ENCODE peak calls at places on chromosomes 13 and 19, in six cellular contexts. A is A673, E is Peyer's patch, G is ovary, P is Panc1, V is tibial nerve. N is an unnamed sample. For H3K27me3 and H3K9me3, the result is how much of the 10 kb centered on the place peaks cover.

GRCh38 chr19:42053037-42053935 is 16.7 kb downstream of the GRIK5 start:
- DNase-seq in A (no peak), E (no peak), G (no peak), P (no peak), V (no peak), N (no peak)

GRCh38 chr13:30847697-30848307 is 58.3 kb upstream of the MEDAG start:
- DNase-seq in A (peak), E (no peak), G (peak), P (no peak), V (no peak), N (peak)

GRCh38 chr13:95552539-95553270 is at the start of gene CLDN10:
- DNase-seq in A (no peak), E (no peak), G (no peak), P (no peak), V (no peak), N (no peak)

GRCh38 chr19:30325657-30326056 is 46.5 kb upstream of the ZNF536 start:
- DNase-seq in A (no peak), E (no peak), G (no peak), P (no peak), V (no peak), N (no peak)

GRCh38 chr13:44307255-44307654 is 66.4 kb upstream of the SERP2 start:
- DNase-seq in A (no peak), E (no peak), G (no peak), P (no peak), V (no peak), N (no peak)

GRCh38 chr13:43787998-43788397 is 1.2 kb upstream of the ENOX1 start:
- DNase-seq in A (peak), E (no peak), G (peak), P (no peak), V (no peak), N (no peak)

GRCh38 chr13:36778083-36778671 is 40.8 kb upstream of the RFXAP start:
- DNase-seq in A (peak), E (no peak), G (no peak), P (no peak), V (no peak), N (no peak)

GRCh38 chr19:45117167-45117594 is 24.2 kb downstream of the PPP1R37 start:
- DNase-seq in A (peak), E (peak), G (no peak), P (no peak), V (no peak), N (no peak)

GRCh38 chr19:2329162-2329505 is 650 bp downstream of the SPPL2B start:
- DNase-seq in A (no peak), E (no peak), G (no peak), P (no peak), V (no peak), N (no peak)

GRCh38 chr13:50636007-50636704 is 207.3 kb downstream of the DLEU7 start:
- DNase-seq in A (no peak), E (no peak), G (peak), P (no peak), V (no peak), N (no peak)

GRCh38 chr19:50046649-50047503 is 21.1 kb downstream of the ZNF473 start:
- DNase-seq in A (peak), E (peak), G (no peak), P (no peak), V (peak), N (no peak)

GRCh38 chr13:26929971-26930730 is 169.6 kb upstream of the GPR12 start:
- DNase-seq in A (peak), E (peak), G (peak), P (peak), V (peak), N (peak)

GRCh38 chr13:59774511-59774911 is 389.2 kb downstream of the DIAPH3 start:
- DNase-seq in A (peak), E (no peak), G (no peak), P (no peak), V (no peak), N (peak)

GRCh38 chr13:36030670-36031331 is 100.4 kb downstream of the DCLK1 start:
- DNase-seq in A (peak), E (no peak), G (peak), P (no peak), V (no peak), N (peak)

GRCh38 chr19:36819130-36819630 is 19.0 kb downstream of the ZNF790 start:
- DNase-seq in A (no peak), E (no peak), G (no peak), P (no peak), V (no peak), N (no peak)

GRCh38 chr19:47729799-47730520 is 15.4 kb upstream of the NOP53 start:
- DNase-seq in A (peak), E (peak), G (peak), P (no peak), V (peak), N (peak)

GRCh38 chr19:12801466-12802266 is at the start of the genes PRDX2 and THSD8:
- DNase-seq in A (peak), E (peak), G (peak), P (no peak), V (no peak), N (peak)

GRCh38 chr13:95246292-95247082 is 54.8 kb downstream of the ABCC4 start:
- DNase-seq in A (no peak), E (no peak), G (no peak), P (no peak), V (no peak), N (no peak)

GRCh38 chr19:8262431-8262830 is 45.7 kb downstream of the CD320 start:
- DNase-seq in A (no peak), E (no peak), G (no peak), P (no peak), V (no peak), N (no peak)

GRCh38 chr13:30829145-30829544 is 76.9 kb upstream of the MEDAG start:
- DNase-seq in A (no peak), E (no peak), G (no peak), P (no peak), V (no peak), N (peak)

DNA sequence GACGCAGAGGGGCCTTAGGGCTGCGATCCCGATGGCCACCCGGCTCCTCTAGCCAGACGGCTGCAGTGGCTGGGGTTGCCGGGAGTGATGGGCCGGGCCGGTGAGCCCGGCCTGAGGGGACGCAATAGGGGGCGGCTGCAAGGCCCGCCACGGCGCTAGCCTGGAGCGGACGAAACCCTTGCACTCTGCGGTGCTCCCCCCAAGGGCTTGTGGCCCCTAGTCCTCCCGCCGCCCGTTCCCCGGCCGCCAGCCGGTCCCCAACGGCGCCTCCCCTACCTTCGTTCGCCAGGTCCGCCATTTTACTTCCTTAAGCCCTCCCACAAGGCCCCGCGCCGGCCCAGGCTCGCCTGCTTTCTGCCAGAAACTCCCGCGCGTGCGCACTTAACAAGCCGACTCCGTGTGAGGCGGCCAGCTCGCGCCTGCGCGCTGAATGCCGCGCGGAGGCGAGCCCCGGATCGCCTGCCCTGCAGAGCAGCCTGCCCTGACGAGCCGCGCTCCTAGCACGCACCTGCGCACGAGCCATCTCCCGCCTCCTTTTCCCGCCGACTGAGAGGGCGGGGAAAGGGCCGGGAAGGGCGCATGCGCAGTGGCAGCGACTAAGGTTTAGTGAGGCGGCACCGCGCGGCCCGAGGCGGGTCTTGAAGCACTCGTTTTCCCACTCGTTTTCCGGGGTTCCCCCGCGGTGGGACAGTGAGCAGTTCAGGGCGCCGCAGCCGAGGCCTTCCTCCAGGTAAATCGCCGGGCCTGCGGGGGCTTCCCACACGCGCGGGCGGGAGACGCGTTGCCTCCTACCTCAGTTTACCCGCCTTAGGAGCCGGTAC is at the start of gene RANBP3:
- DNase-seq in A (peak), E (peak), G (peak), P (peak), V (peak), N (peak)
- H3K27me3 ChIP-seq in A (under half), E (under half), G (under half), P (under half), V (under half), N (under half)

GRCh38 chr19:4744451-4745170 is 21.0 kb upstream of the DPP9 start:
- DNase-seq in A (peak), E (no peak), G (peak), P (no peak), V (no peak), N (peak)
- H3K9me3 ChIP-seq in A (under half), E (under half), G (under half), P (under half), V (under half), N (under half)

GRCh38 chr19:367561-367960 is 23.0 kb upstream of the MIER2 start:
- DNase-seq in A (no peak), E (no peak), G (peak), P (no peak), V (no peak), N (no peak)
- H3K27me3 ChIP-seq in A (under half), E (under half), G (under half), P (under half), V (under half), N (under half)

DNA sequence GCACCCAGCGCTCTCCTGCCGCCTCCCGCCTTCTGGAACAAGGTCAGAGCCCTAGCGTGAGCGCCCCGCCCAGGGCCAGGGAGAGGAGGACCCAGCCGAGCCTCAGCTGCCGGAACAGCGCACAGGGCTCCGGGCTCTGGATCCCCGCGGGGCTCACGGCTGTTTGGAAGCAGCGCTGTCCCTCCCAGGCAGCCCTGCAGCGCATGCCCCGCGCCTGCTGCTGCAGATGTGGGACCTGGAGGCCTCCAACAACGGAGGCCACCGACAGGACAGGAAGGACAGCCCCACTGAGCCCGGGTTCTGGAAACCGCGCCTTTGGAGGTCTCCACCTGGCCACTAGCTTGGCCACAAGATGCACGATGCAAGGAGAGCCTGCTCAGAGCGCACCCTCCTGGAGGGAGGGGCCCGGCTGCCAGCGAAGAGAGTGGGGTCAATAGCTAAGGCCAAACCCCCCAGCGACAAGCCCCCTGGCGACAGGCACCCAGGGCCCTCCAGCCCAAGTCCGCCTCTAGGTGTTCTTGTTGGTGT is 12.6 kb downstream of the ZSCAN18 start:
- DNase-seq in A (no peak), E (no peak), G (no peak), P (no peak), V (no peak), N (no peak)
- H3K9me3 ChIP-seq in A (under half), E (half or more), G (half or more), P (under half), V (half or more), N (under half)

GRCh38 chr19:19203012-19203856 is at the start of gene NR2C2AP:
- DNase-seq in A (peak), E (peak), G (peak), P (no peak), V (peak), N (peak)

GRCh38 chr19:19206938-19207337 is 3.7 kb upstream of the NR2C2AP start:
- DNase-seq in A (no peak), E (no peak), G (no peak), P (no peak), V (no peak), N (no peak)

GRCh38 chr19:19204181-19204580 is 967 bp upstream of the NR2C2AP start:
- DNase-seq in A (no peak), E (no peak), G (no peak), P (no peak), V (no peak), N (no peak)

GRCh38 chr19:19207637-19208582 is 3.8 kb upstream of the NCAN start:
- DNase-seq in A (no peak), E (no peak), G (no peak), P (no peak), V (no peak), N (peak)

DNA sequence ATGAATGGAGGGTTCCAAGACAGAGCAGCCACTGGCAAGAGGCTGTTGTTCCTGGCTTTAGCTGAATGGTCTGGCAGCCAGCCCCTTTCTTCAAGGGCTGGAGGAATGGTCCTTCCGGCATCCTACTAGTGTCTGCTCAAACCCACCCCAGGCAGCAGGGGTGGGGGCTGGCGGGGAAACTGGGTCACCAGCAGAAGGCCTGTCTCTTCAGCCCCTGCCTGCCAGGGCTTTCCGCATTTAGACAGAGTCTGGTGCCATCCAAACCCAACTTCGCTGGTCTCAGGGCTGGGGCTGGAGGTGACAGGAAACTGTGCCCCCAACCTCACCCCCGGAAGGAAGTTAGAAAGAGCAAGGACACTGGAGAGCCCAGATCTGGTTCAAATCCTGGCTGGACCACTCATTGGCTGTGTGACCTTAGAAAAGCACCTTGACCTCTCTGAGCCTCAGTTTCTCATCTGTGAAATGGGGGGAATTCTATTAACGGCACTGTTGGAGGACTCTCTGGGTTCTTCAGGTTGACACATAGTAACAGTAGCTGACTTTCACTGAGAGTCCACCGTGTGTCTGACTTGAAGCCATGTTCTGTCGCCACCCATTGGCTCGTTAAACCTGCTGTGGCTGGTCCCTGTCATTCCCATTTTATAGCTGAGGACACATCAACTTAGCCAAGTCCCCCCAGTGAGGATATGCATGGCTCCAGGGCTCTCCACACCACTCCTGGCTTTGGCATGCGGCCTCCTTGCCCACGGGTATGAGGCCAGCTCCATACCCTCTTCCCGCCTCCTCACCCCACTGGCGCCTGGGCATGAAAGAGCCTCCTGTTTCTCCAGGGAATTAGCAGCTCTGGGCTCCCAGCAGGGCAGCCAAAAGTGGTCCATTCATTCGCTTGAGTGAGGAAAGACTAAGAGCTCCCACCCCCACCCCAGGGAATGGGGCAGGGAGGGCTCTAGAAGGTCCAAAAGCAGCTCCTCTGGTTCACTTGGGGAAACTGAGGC is 2.5 kb upstream of the NR2C2AP start:
- DNase-seq in A (no peak), E (no peak), G (no peak), P (no peak), V (no peak), N (peak)
- H3K27me3 ChIP-seq in A (under half), E (under half), G (under half), P (under half), V (under half), N (under half)

GRCh38 chr19:55146648-55147218 is 2.3 kb downstream of the TNNT1 start:
- DNase-seq in A (peak), E (no peak), G (no peak), P (no peak), V (no peak), N (no peak)
- H3K9me3 ChIP-seq in A (under half), E (under half), G (under half), P (under half), V (under half), N (under half)

GRCh38 chr13:24680258-24680920 is at the start of gene ATP12A:
- DNase-seq in A (peak), E (peak), G (no peak), P (no peak), V (no peak), N (peak)
- H3K27me3 ChIP-seq in A (under half), E (under half), G (under half), P (under half), V (under half), N (under half)

GRCh38 chr19:5329141-5329540 is 11.5 kb downstream of the PTPRS start:
- DNase-seq in A (no peak), E (no peak), G (no peak), P (no peak), V (no peak), N (no peak)

GRCh38 chr19:5330307-5330720 is 10.3 kb downstream of the PTPRS start:
- DNase-seq in A (no peak), E (no peak), G (no peak), P (no peak), V (no peak), N (no peak)

GRCh38 chr19:5324947-5325346 is 15.7 kb downstream of the PTPRS start:
- DNase-seq in A (no peak), E (no peak), G (no peak), P (no peak), V (no peak), N (no peak)

GRCh38 chr19:5326545-5326944 is 14.1 kb downstream of the PTPRS start:
- DNase-seq in A (no peak), E (no peak), G (no peak), P (no peak), V (no peak), N (no peak)

DNA sequence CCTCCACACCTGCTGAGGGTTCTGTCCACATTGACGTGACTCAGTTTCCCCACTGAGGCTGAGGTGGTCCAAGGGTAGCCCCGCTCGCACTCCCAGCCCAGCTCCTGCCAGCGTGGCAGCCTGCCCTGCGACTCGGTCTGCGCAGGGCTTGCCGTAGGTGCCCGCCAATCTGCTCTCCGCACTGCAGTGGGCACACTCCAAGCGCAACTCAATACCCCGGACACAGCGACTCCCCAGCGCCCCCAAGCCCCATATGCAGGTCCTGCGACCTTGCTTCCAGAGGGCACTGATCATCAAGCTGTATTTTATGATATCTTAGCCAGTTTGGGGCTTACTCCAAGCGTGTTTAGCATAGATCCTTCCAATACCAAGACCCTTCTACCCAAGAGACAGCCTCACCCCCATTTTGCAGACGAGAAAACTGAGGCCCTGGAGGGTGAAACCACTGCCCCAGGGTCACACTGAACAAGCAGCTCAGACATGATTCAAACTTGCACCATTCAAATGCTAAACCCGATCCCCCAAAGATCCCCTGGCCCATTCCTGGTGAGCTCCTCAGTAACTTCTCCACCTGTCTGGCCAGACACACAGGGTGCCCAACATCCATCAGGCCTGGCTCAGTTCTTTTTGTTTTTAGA is 13.5 kb downstream of the PTPRS start:
- DNase-seq in A (no peak), E (no peak), G (no peak), P (no peak), V (no peak), N (no peak)
- H3K9me3 ChIP-seq in A (under half), E (under half), G (under half), P (under half), V (under half), N (under half)